ENCODE peak calls at places on chromosomes 13 and 19, in four cellular contexts. One of them, this sample, is unnamed.

GRCh38 chr13:25738797-25739196 is 313.0 kb downstream of the SHISA2 start:
- DNase-seq in endothelial cell of umbilical vein: no peak
- DNase-seq in HepG2: no peak
- DNase-seq in A549: no peak
- DNase-seq in this sample: no peak

GRCh38 chr13:29457299-29457698 is 138.2 kb downstream of the SLC7A1 start:
- DNase-seq in endothelial cell of umbilical vein: peak; percentile 47
- DNase-seq in HepG2: no peak
- DNase-seq in A549: peak; percentile 13
- DNase-seq in this sample: no peak

GRCh38 chr19:48344892-48345291 is 18.8 kb downstream of the TMEM143 start:
- DNase-seq in endothelial cell of umbilical vein: no peak
- DNase-seq in HepG2: no peak
- DNase-seq in A549: no peak
- DNase-seq in this sample: peak; percentile 72

GRCh38 chr19:13277104-13277809 is 127.0 kb downstream of the IER2 start:
- DNase-seq in endothelial cell of umbilical vein: peak; percentile 78
- DNase-seq in HepG2: peak; percentile 66
- DNase-seq in A549: peak; percentile 75
- DNase-seq in this sample: peak; percentile 85

GRCh38 chr13:51520524-51520923 is 63.7 kb upstream of the WDFY2 start:
- DNase-seq in endothelial cell of umbilical vein: no peak
- DNase-seq in HepG2: peak; percentile 63
- DNase-seq in A549: peak; percentile 56
- DNase-seq in this sample: peak; percentile 91

GRCh38 chr13:94674609-94675348 is 37.6 kb downstream of the SOX21 start:
- DNase-seq in endothelial cell of umbilical vein: peak; percentile 49
- DNase-seq in HepG2: peak; percentile 59
- DNase-seq in A549: peak; percentile 66
- DNase-seq in this sample: peak; percentile 68

GRCh38 chr13:46475586-46475991 is 77.4 kb upstream of the LRCH1 start:
- DNase-seq in endothelial cell of umbilical vein: no peak
- DNase-seq in HepG2: no peak
- DNase-seq in A549: no peak
- DNase-seq in this sample: no peak

GRCh38 chr19:3146677-3147100 is 10.9 kb downstream of the GNA15 start:
- DNase-seq in endothelial cell of umbilical vein: no peak
- DNase-seq in HepG2: peak; percentile 21
- DNase-seq in A549: no peak
- DNase-seq in this sample: peak; percentile 52

GRCh38 chr13:47875206-47875605 is 125.9 kb downstream of the SUCLA2 start:
- DNase-seq in endothelial cell of umbilical vein: no peak
- DNase-seq in HepG2: no peak
- DNase-seq in A549: no peak
- DNase-seq in this sample: peak; percentile 40

GRCh38 chr13:113862766-113863510 is 938 bp downstream of the GAS6 start:
- DNase-seq in endothelial cell of umbilical vein: peak; percentile 30
- DNase-seq in HepG2: no peak
- DNase-seq in A549: no peak
- DNase-seq in this sample: no peak

GRCh38 chr13:99978781-99979452 is 2.7 kb upstream of the ZIC2 start:
- DNase-seq in endothelial cell of umbilical vein: no peak
- DNase-seq in HepG2: no peak
- DNase-seq in A549: no peak
- DNase-seq in this sample: peak; percentile 72

GRCh38 chr19:21934131-21934530 is 76.6 kb downstream of the ZNF208 start:
- DNase-seq in endothelial cell of umbilical vein: no peak
- DNase-seq in HepG2: no peak
- DNase-seq in A549: no peak
- DNase-seq in this sample: no peak

GRCh38 chr13:26787961-26788360 is 27.4 kb upstream of the GPR12 start:
- DNase-seq in endothelial cell of umbilical vein: no peak
- DNase-seq in HepG2: no peak
- DNase-seq in A549: no peak
- DNase-seq in this sample: no peak

GRCh38 chr13:73879346-73880020 is 254.7 kb downstream of the KLF12 start:
- DNase-seq in endothelial cell of umbilical vein: no peak
- DNase-seq in HepG2: no peak
- DNase-seq in A549: no peak
- DNase-seq in this sample: no peak

GRCh38 chr19:50432658-50433057 is at the start of gene MYBPC2:
- DNase-seq in endothelial cell of umbilical vein: no peak
- DNase-seq in HepG2: no peak
- DNase-seq in A549: no peak
- DNase-seq in this sample: no peak

GRCh38 chr13:113581871-113582270 is 2.7 kb upstream of the TFDP1 start:
- DNase-seq in endothelial cell of umbilical vein: no peak
- DNase-seq in HepG2: no peak
- DNase-seq in A549: no peak
- DNase-seq in this sample: no peak

GRCh38 chr19:6706633-6706958 is 13.9 kb downstream of the C3 start:
- DNase-seq in endothelial cell of umbilical vein: no peak
- DNase-seq in HepG2: no peak
- DNase-seq in A549: no peak
- DNase-seq in this sample: no peak

GRCh38 chr13:60583196-60583908 is 186.3 kb downstream of the TDRD3 start:
- DNase-seq in endothelial cell of umbilical vein: no peak
- DNase-seq in HepG2: peak; percentile 13
- DNase-seq in A549: no peak
- DNase-seq in this sample: peak; percentile 93

GRCh38 chr19:21568816-21569496 is 63.6 kb downstream of the ZNF429 start:
- DNase-seq in endothelial cell of umbilical vein: no peak
- DNase-seq in HepG2: no peak
- DNase-seq in A549: no peak
- DNase-seq in this sample: peak; percentile 89

GRCh38 chr19:41617941-41618730 is 8.7 kb downstream of the CEACAM4 start:
- DNase-seq in endothelial cell of umbilical vein: no peak
- DNase-seq in HepG2: no peak
- DNase-seq in A549: no peak
- DNase-seq in this sample: no peak

GRCh38 chr13:73465629-73465974 is 406.8 kb downstream of the KLF5 start:
- DNase-seq in endothelial cell of umbilical vein: no peak
- DNase-seq in HepG2: no peak
- DNase-seq in A549: peak; percentile 60
- DNase-seq in this sample: no peak

GRCh38 chr19:8721334-8721733 is at the start of gene OR2Z1:
- DNase-seq in endothelial cell of umbilical vein: no peak
- DNase-seq in HepG2: no peak
- DNase-seq in A549: no peak
- DNase-seq in this sample: no peak

GRCh38 chr13:112775791-112776279 is 86.0 kb downstream of the ATP11A start:
- DNase-seq in endothelial cell of umbilical vein: no peak
- DNase-seq in HepG2: no peak
- DNase-seq in A549: no peak
- DNase-seq in this sample: no peak

GRCh38 chr13:48578516-48579166 is 45.8 kb upstream of the RCBTB2 start:
- DNase-seq in endothelial cell of umbilical vein: no peak
- DNase-seq in HepG2: no peak
- DNase-seq in A549: no peak
- DNase-seq in this sample: peak; percentile 51

GRCh38 chr13:33415822-33416221 is 130.3 kb upstream of the STARD13 start:
- DNase-seq in endothelial cell of umbilical vein: no peak
- DNase-seq in HepG2: no peak
- DNase-seq in A549: no peak
- DNase-seq in this sample: no peak

GRCh38 chr19:13092206-13092605 is 10.5 kb downstream of the LYL1 start:
- DNase-seq in endothelial cell of umbilical vein: no peak
- DNase-seq in HepG2: no peak
- DNase-seq in A549: no peak
- DNase-seq in this sample: no peak

GRCh38 chr13:101576452-101576851 is 124.0 kb downstream of the ITGBL1 start:
- DNase-seq in endothelial cell of umbilical vein: no peak
- DNase-seq in HepG2: peak; percentile 46
- DNase-seq in A549: peak; percentile 8
- DNase-seq in this sample: no peak

GRCh38 chr19:13076320-13076719 is 26.3 kb downstream of the LYL1 start:
- DNase-seq in endothelial cell of umbilical vein: no peak
- DNase-seq in HepG2: no peak
- DNase-seq in A549: no peak
- DNase-seq in this sample: no peak

GRCh38 chr13:29771247-29771646 is 79.2 kb downstream of the UBL3 start:
- DNase-seq in endothelial cell of umbilical vein: peak; percentile 60
- DNase-seq in HepG2: peak; percentile 23
- DNase-seq in A549: peak; percentile 36
- DNase-seq in this sample: peak; percentile 61

GRCh38 chr13:111844682-111845081 is 222.3 kb upstream of the SOX1 start:
- DNase-seq in endothelial cell of umbilical vein: no peak
- DNase-seq in HepG2: no peak
- DNase-seq in A549: no peak
- DNase-seq in this sample: no peak

GRCh38 chr13:114054269-114054668 is 78.2 kb downstream of the RASA3 start:
- DNase-seq in endothelial cell of umbilical vein: no peak
- DNase-seq in HepG2: no peak
- DNase-seq in A549: no peak
- DNase-seq in this sample: peak; percentile 49

GRCh38 chr19:55481148-55482127 is 3.5 kb upstream of the NAT14 start:
- DNase-seq in endothelial cell of umbilical vein: no peak
- DNase-seq in HepG2: no peak
- DNase-seq in A549: no peak
- DNase-seq in this sample: no peak

DNA sequence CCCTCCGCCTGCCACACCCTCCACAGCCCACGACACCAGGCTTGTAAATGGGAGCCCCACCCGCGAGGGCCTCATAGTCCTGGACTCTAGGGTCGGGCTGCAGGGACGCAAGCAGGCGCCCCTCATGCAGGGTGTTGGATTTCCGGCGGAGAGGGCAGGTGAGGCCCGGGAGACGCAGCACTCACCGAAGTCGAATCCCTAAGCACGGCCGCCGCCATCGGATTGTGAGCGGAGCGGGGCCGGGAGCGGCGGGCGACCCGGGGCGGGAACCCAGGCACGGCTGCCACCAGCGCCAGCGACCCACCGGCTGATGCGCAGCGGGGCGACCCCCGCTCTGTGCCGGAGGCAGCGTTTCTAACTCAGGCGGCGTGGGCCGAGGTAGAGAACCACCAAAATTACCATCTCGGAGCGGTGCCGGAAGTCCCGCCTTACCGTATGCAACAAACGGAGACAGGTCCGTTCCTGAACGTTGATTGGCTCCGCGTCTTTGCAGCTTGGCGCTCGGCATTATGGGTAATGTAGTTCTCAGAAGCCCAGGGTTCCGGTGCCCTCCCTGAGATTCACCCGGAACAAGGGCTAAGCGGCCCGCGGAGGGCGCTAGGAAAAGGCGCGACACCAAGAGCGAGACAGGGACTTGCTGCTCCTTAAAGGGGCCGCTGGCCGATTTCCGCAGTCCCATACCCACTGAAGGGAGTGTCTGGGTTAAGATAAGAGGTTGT is at the start of gene ZNF416:
- DNase-seq in endothelial cell of umbilical vein: peak; percentile 96
- DNase-seq in HepG2: peak; percentile 97
- DNase-seq in A549: peak; percentile 100
- DNase-seq in this sample: peak; percentile 97
- TF ChIP-seq CTCF in endothelial cell of umbilical vein: no peak
- TF ChIP-seq CTCF in HepG2: peak; percentile 80
- TF ChIP-seq CTCF in A549: no peak
- TF ChIP-seq CTCF in this sample: no peak

DNA sequence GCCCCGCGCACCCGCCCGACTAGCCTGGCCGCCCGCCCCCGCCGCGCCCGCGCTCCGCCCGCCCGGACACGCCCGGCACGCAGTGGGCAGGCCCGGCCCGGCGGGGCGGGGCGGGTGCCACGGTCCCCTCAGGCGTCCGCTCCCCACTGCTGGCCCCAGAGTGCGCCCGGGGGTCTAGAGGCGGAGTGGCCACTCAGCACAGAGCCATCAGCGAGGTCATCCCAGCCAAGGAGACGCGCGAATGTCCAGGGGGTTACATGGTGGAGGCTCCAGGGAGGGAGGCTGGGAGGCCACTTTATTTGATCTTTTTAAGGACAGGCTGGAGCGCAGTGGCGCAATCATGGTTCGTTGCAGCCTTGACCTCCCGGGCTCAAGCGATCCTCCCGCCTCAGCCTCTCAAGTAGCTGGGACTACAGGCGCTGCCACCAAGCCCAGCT is 236 bp upstream of the TINCR start:
- DNase-seq in endothelial cell of umbilical vein: no peak
- DNase-seq in HepG2: no peak
- DNase-seq in A549: no peak
- DNase-seq in this sample: no peak
- H3K4me3 ChIP-seq in endothelial cell of umbilical vein: no peak overlapping the region
- H3K4me3 ChIP-seq in HepG2: no peak overlapping the region
- H3K4me3 ChIP-seq in A549: peak overlapping the region; percentile 55
- H3K4me3 ChIP-seq in this sample: no peak overlapping the region

DNA sequence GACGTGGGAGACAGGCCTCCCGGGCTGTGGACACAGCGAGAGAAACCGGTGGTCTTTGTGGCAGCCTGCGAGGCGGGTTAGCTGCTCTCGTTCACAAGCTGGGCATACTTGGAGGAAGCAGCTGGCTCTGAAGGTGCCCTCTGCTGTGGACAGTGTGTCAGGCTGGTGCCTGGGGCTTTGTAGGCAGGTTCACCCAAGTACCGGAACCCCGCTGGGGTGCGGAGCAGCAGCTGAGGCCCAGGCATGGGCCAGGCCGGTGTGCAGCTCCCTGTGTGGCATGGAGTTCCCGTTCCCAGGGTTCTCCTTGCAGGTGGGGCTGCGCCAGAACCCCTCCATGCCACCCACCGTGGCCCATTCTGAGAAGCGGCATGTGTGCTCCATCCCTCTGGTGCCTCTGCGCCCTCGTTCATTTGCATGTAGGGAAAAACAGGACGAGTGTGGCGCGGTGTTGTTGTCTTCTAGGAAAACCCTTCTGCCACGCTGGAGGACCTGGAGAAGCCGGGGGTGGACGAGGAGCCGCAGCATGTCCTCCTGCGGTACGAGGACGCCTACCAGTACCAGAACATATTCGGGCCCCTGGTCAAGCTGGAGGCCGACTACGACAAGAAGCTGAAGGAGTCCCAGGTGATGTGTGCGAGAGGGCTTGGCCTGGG is 20.0 kb downstream of the UPF1 start:
- DNase-seq in endothelial cell of umbilical vein: no peak
- DNase-seq in HepG2: no peak
- DNase-seq in A549: no peak
- DNase-seq in this sample: no peak
- TF ChIP-seq MYC in endothelial cell of umbilical vein: no peak
- TF ChIP-seq MYC in HepG2: no peak
- TF ChIP-seq MYC in A549: no peak
- TF ChIP-seq MYC in this sample: no peak

GRCh38 chr19:30406220-30406944 is 34.2 kb downstream of the ZNF536 start:
- DNase-seq in endothelial cell of umbilical vein: no peak
- DNase-seq in HepG2: peak; percentile 10
- DNase-seq in A549: peak; percentile 56
- DNase-seq in this sample: peak; percentile 11
- TF ChIP-seq CTCF in endothelial cell of umbilical vein: no peak
- TF ChIP-seq CTCF in HepG2: peak; percentile 65
- TF ChIP-seq CTCF in A549: peak; percentile 38
- TF ChIP-seq CTCF in this sample: peak; percentile 24

DNA sequence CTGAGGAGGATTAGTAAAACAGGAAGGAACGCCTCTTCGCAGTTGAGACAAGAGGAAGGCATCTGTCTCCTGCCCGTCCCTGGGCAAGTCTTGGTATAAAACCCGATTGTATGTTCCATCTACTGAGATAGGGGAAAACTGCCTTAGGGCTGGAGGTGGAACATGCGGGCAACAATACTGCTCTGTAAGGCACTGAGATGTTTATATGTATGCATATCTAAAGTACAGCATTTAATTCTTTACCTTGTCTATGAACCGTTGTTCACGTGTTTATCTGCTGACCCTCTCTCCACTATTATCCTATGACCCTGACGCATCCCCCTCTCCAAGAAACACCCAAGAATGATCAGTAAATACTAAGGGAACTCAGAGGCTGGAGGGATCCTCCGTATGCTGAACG is 722 bp upstream of the TIMM50 start:
- DNase-seq in endothelial cell of umbilical vein: no peak
- DNase-seq in HepG2: no peak
- DNase-seq in A549: no peak
- DNase-seq in this sample: no peak
- H3K4me3 ChIP-seq in endothelial cell of umbilical vein: no peak overlapping the region
- H3K4me3 ChIP-seq in HepG2: peak overlapping the region; percentile 84
- H3K4me3 ChIP-seq in A549: peak overlapping the region; percentile 70
- H3K4me3 ChIP-seq in this sample: no peak overlapping the region